ENCODE peak calls at places on chromosomes 2 and 18, in four cellular contexts. F is GM12878, P is K562, C is H1. M is an unnamed sample.

GRCh38 chr2:169139145-169139544 is 69.8 kb downstream of the DHRS9 start:
- DNase-seq in F (no peak), P (no peak), C (no peak), M (no peak)

GRCh38 chr2:173588931-173589369 is 234.3 kb downstream of the CDCA7 start:
- DNase-seq in F (no peak), P (no peak), C (no peak), M (no peak)

GRCh38 chr18:58858591-58859468 is 5.8 kb upstream of the ZNF532 start:
- DNase-seq in F (no peak), P (no peak), C (no peak), M (no peak)

GRCh38 chr2:180443896-180444295 is 436.8 kb upstream of the CWC22 start:
- DNase-seq in F (no peak), P (no peak), C (no peak), M (no peak)

GRCh38 chr2:217899231-217900009 is 103.4 kb downstream of the TNS1 start:
- DNase-seq in F (no peak), P (peak), C (peak), M (peak)

GRCh38 chr2:60556441-60556997 is 3.1 kb upstream of the BCL11A start:
- DNase-seq in F (no peak), P (no peak), C (no peak), M (no peak)

GRCh38 chr2:86807462-86808275 is 17.0 kb upstream of the CD8A start:
- DNase-seq in F (no peak), P (no peak), C (no peak), M (peak)

GRCh38 chr2:229725716-229726346 is 11.5 kb upstream of the DNER start:
- DNase-seq in F (no peak), P (no peak), C (no peak), M (no peak)

GRCh38 chr18:27017901-27018500 is 152.5 kb upstream of the AQP4 start:
- DNase-seq in F (no peak), P (no peak), C (no peak), M (peak)

GRCh38 chr2:40430741-40431599 is 20.9 kb downstream of the SLC8A1 start:
- DNase-seq in F (no peak), P (no peak), C (no peak), M (no peak)

GRCh38 chr18:79875931-79876461 is 75.5 kb downstream of the SLC66A2 start:
- DNase-seq in F (no peak), P (no peak), C (no peak), M (no peak)

GRCh38 chr2:82993631-82994030 is 1465.4 kb downstream of the SUCLG1 start:
- DNase-seq in F (no peak), P (no peak), C (no peak), M (no peak)

GRCh38 chr2:139209586-139209985 is 429.4 kb upstream of the NXPH2 start:
- DNase-seq in F (no peak), P (no peak), C (no peak), M (no peak)

GRCh38 chr2:128611421-128612320 is 293.0 kb upstream of the HS6ST1 start:
- DNase-seq in F (no peak), P (no peak), C (no peak), M (no peak)

GRCh38 chr2:149473538-149473937 is 114.0 kb downstream of the MMADHC start:
- DNase-seq in F (no peak), P (no peak), C (no peak), M (no peak)

GRCh38 chr2:166539340-166540162 is 45.5 kb upstream of the SCN7A start:
- DNase-seq in F (peak), P (peak), C (no peak), M (peak)

GRCh38 chr18:76613058-76613457 is 118.0 kb upstream of the ZNF516 start:
- DNase-seq in F (no peak), P (no peak), C (no peak), M (no peak)
- TF ChIP-seq SP1 in F (no peak), P (no peak), C (no peak), M (no peak)

DNA sequence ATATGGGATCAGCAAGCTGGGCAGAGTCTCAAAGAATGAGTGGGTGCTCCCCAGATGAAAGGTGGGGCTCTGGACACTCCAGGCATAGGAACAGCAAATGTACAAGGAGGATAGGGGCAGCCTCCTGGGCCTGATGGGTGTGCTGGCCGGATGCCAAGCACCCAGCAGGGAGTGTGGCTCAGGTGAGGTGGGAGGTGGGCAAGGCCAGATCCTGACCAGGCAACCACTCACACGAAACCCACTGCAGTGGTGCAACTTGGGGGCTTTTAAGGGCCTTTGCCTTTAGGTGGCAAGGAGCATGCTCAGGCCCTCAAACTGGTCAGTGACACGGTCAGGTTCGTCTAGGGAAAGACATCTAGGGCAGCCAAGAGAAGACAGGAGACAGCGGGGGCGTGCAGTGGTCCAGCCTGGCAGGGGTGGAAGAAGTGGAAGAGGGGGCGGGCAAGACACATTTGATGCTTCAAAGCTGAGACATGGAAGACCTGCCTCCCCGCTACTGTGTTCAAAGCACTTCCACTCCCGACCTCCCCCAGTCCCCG is 18.4 kb upstream of the TEX51 start:
- DNase-seq in F (no peak), P (no peak), C (no peak), M (no peak)
- TF ChIP-seq KDM1A in F (no peak), P (no peak), C (no peak), M (no peak)

GRCh38 chr2:106581755-106582430 is 94.7 kb downstream of the CD8B2 start:
- DNase-seq in F (no peak), P (peak), C (no peak), M (peak)

GRCh38 chr2:106579750-106580197 is 92.6 kb downstream of the CD8B2 start:
- DNase-seq in F (no peak), P (no peak), C (no peak), M (no peak)

GRCh38 chr2:106582431-106583143 is 95.4 kb downstream of the CD8B2 start:
- DNase-seq in F (no peak), P (peak), C (peak), M (peak)

GRCh38 chr2:106580241-106580640 is 93.1 kb downstream of the CD8B2 start:
- DNase-seq in F (no peak), P (no peak), C (no peak), M (no peak)

DNA sequence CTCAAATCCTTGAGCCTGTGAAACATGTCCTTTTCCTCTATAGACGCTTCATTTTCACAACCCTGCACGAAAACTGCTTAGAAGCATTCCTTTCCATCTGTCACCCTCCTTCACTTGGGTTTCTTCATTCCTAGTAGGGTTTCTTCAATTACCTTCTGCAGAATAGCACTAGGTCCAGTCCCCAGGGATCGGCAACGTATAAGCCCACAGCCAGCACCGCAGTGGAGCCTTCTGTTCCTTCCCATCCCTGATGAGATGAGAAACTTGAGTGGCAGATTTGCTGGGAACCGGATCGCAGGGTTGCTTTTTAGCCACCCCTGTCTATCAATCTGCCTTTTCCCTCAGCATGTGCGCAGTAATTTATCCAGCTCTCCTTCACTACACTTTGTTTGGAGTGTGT is 94.1 kb downstream of the CD8B2 start:
- DNase-seq in F (no peak), P (no peak), C (no peak), M (no peak)
- TF ChIP-seq SP1 in F (no peak), P (no peak), C (no peak), M (no peak)

DNA sequence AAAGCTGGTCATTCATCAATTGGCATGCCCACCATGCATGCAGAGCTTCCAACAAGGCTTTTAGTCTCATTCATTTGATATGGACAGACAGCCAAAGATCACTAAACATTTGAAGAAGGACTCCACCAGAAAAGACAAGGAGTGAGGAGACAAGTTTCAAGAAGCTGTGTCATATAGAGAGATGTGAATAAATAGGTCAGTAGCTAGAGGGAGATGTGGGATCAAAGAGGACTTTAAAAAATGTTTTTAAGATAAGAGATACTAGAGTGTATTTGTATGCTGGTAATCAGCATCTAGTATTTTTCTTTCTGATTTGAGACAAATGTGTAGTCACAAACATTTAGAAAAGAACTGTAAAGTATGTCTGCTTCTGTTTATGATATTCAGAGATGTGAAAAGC is 48.5 kb downstream of the ANTXR1 start:
- DNase-seq in F (no peak), P (no peak), C (no peak), M (no peak)
- TF ChIP-seq KDM1A in F (no peak), P (no peak), C (no peak), M (no peak)

DNA sequence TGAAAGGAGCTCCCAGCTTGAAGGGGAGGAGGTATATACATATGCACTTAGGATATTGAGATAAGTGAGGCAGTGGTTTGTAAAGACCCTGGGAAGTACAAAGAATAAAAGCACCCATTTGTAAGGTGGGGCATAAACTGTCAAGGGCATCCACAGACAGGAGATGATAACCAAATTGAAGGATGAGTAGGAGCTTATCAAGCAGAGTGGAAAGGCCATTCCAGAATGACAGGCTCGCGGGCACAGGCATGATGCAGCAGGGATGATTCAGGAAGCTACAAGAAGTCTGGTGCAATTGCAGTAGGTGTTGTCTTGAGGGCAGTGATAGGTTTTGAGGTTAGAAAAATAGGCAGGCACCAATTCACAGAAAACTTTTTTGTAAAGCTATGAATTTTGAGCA is 504.8 kb downstream of the PIK3C3 start:
- DNase-seq in F (no peak), P (no peak), C (no peak), M (no peak)
- TF ChIP-seq SP1 in F (no peak), P (no peak), C (no peak), M (no peak)

M was measured in HepG2.